ENCODE peak calls at places on chromosomes 6 and 20, in four cellular contexts. C is endothelial cell of umbilical vein, G is A549, K is HCT116. O is an unnamed sample.

GRCh38 chr6:83884523-83884922 is 25.0 kb downstream of the CYB5R4 start:
- DNase-seq in C (peak), G (peak), K (peak), O (peak)

GRCh38 chr6:117637770-117638169 is 35.5 kb upstream of the GOPC start:
- DNase-seq in C (no peak), G (no peak), K (no peak), O (no peak)

GRCh38 chr6:72657798-72658197 is 35.9 kb downstream of the KCNQ5 start:
- DNase-seq in C (no peak), G (no peak), K (no peak), O (no peak)

GRCh38 chr6:101477436-101477835 is 83.9 kb downstream of the GRIK2 start:
- DNase-seq in C (no peak), G (no peak), K (no peak), O (no peak)

GRCh38 chr6:107271208-107271790 is 156.0 kb upstream of the BEND3 start:
- DNase-seq in C (no peak), G (no peak), K (no peak), O (no peak)

GRCh38 chr6:40931927-40932326 is 107.1 kb downstream of the UNC5CL start:
- DNase-seq in C (peak), G (no peak), K (no peak), O (no peak)

GRCh38 chr6:90249044-90249443 is 47.6 kb downstream of the BACH2 start:
- DNase-seq in C (no peak), G (no peak), K (no peak), O (no peak)

GRCh38 chr20:45834797-45835161 is 1.2 kb downstream of the SNX21 start:
- DNase-seq in C (no peak), G (no peak), K (no peak), O (no peak)

GRCh38 chr6:168332020-168332419 is 12.4 kb upstream of the DACT2 start:
- DNase-seq in C (no peak), G (no peak), K (no peak), O (no peak)

GRCh38 chr20:45361794-45362193 is 1.2 kb upstream of the SYS1 start:
- DNase-seq in C (no peak), G (no peak), K (no peak), O (peak)

GRCh38 chr6:111342913-111343312 is 140.1 kb downstream of the REV3L start:
- DNase-seq in C (no peak), G (no peak), K (no peak), O (no peak)

GRCh38 chr6:89351632-89352328 is 742 bp downstream of the UBE2J1 start:
- DNase-seq in C (peak), G (peak), K (no peak), O (no peak)

GRCh38 chr6:13485923-13486557 is 1.4 kb downstream of the GFOD1 start:
- DNase-seq in C (peak), G (peak), K (no peak), O (peak)

GRCh38 chr6:154615483-154616025 is 105.1 kb upstream of the CNKSR3 start:
- DNase-seq in C (peak), G (peak), K (peak), O (peak)

GRCh38 chr6:35501784-35502183 is 4.9 kb upstream of the TEAD3 start:
- DNase-seq in C (no peak), G (no peak), K (no peak), O (no peak)

GRCh38 chr6:118708736-118709135 is 57.3 kb upstream of the CEP85L start:
- DNase-seq in C (no peak), G (no peak), K (no peak), O (no peak)

GRCh38 chr6:151436300-151436699 is 15.6 kb downstream of the RMND1 start:
- DNase-seq in C (no peak), G (no peak), K (no peak), O (no peak)

GRCh38 chr6:82246802-82247633 is 526 bp downstream of the IBTK start:
- DNase-seq in C (peak), G (peak), K (peak), O (peak)

GRCh38 chr6:105112577-105112976 is 67.2 kb downstream of the POPDC3 start:
- DNase-seq in C (no peak), G (no peak), K (no peak), O (peak)

GRCh38 chr6:77025824-77026223 is 437.5 kb downstream of the HTR1B start:
- DNase-seq in C (no peak), G (no peak), K (no peak), O (no peak)

GRCh38 chr6:44652551-44652950 is 265.0 kb downstream of the CDC5L start:
- DNase-seq in C (no peak), G (no peak), K (no peak), O (no peak)

GRCh38 chr6:75524322-75524972 is 30.8 kb upstream of the FILIP1 start:
- DNase-seq in C (peak), G (peak), K (peak), O (no peak)

GRCh38 chr6:68059894-68060293 is 575.2 kb upstream of the ADGRB3 start:
- DNase-seq in C (no peak), G (no peak), K (no peak), O (no peak)

GRCh38 chr6:20717743-20718142 is 183.5 kb downstream of the CDKAL1 start:
- DNase-seq in C (no peak), G (no peak), K (no peak), O (no peak)

GRCh38 chr6:524803-525202 is 132.1 kb downstream of the HUS1B start:
- DNase-seq in C (no peak), G (no peak), K (no peak), O (peak)

GRCh38 chr20:62413025-62413580 is 6.0 kb upstream of the CABLES2 start:
- DNase-seq in C (no peak), G (no peak), K (no peak), O (no peak)

GRCh38 chr20:36975085-36975829 is 23.7 kb upstream of the SAMHD1 start:
- DNase-seq in C (no peak), G (no peak), K (no peak), O (no peak)

GRCh38 chr6:7725849-7726415 is at the start of gene BMP6:
- DNase-seq in C (peak), G (peak), K (peak), O (peak)

GRCh38 chr20:8557711-8558110 is 425.6 kb downstream of the PLCB1 start:
- DNase-seq in C (no peak), G (no peak), K (no peak), O (no peak)

DNA sequence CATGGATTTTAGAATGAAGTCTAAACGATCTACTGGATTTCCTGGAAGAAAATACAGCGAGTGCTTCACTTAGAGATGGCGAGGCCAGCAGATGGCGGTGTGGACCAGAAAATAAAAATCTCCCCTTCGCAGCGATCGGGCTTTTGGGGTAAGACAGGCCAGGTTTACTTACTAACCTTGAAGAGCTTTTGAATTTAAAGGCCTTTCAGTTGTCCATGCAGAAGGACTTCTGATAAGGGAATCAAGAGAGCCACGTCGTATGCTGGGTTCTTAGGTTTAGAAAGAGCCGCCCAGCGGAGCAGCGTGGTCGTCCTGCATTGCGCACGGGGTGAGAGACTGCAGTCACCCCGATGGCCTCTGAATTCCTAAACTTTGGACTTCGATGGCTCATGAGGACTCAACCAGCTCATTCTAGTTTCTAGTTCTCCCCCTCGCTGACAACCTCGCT is 125.2 kb upstream of the RALGAPA2 start:
- DNase-seq in C (peak), G (peak), K (peak), O (peak)
- TF ChIP-seq MAX in C (no peak), G (no peak), K (no peak), O (no peak)

GRCh38 chr6:130207979-130208649 is 14.6 kb downstream of the SAMD3 start:
- DNase-seq in C (no peak), G (no peak), K (no peak), O (no peak)
- TF ChIP-seq POLR2A in C (no peak), G (no peak), K (no peak), O (no peak)

GRCh38 chr6:11999245-11999644 is 12.9 kb upstream of the HIVEP1 start:
- DNase-seq in C (no peak), G (no peak), K (no peak), O (no peak)

GRCh38 chr6:11992086-11992485 is 20.0 kb upstream of the HIVEP1 start:
- DNase-seq in C (no peak), G (no peak), K (no peak), O (no peak)

GRCh38 chr6:11996751-11997150 is 15.4 kb upstream of the HIVEP1 start:
- DNase-seq in C (no peak), G (no peak), K (no peak), O (no peak)

GRCh38 chr6:12000174-12000573 is 11.9 kb upstream of the HIVEP1 start:
- DNase-seq in C (no peak), G (no peak), K (no peak), O (no peak)

GRCh38 chr6:11994875-11995461 is 17.1 kb upstream of the HIVEP1 start:
- DNase-seq in C (no peak), G (no peak), K (no peak), O (no peak)
- TF ChIP-seq MAX in C (no peak), G (no peak), K (no peak), O (no peak)

GRCh38 chr6:27141013-27141412 is 106.5 kb upstream of the PRSS16 start:
- DNase-seq in C (no peak), G (no peak), K (no peak), O (no peak)

GRCh38 chr6:27139753-27140522 is 107.6 kb upstream of the PRSS16 start:
- DNase-seq in C (peak), G (no peak), K (no peak), O (peak)

GRCh38 chr6:27138398-27138797 is 109.1 kb upstream of the PRSS16 start:
- DNase-seq in C (no peak), G (no peak), K (no peak), O (no peak)

GRCh38 chr6:27136978-27137814 is 110.3 kb upstream of the PRSS16 start:
- DNase-seq in C (no peak), G (no peak), K (no peak), O (peak)

DNA sequence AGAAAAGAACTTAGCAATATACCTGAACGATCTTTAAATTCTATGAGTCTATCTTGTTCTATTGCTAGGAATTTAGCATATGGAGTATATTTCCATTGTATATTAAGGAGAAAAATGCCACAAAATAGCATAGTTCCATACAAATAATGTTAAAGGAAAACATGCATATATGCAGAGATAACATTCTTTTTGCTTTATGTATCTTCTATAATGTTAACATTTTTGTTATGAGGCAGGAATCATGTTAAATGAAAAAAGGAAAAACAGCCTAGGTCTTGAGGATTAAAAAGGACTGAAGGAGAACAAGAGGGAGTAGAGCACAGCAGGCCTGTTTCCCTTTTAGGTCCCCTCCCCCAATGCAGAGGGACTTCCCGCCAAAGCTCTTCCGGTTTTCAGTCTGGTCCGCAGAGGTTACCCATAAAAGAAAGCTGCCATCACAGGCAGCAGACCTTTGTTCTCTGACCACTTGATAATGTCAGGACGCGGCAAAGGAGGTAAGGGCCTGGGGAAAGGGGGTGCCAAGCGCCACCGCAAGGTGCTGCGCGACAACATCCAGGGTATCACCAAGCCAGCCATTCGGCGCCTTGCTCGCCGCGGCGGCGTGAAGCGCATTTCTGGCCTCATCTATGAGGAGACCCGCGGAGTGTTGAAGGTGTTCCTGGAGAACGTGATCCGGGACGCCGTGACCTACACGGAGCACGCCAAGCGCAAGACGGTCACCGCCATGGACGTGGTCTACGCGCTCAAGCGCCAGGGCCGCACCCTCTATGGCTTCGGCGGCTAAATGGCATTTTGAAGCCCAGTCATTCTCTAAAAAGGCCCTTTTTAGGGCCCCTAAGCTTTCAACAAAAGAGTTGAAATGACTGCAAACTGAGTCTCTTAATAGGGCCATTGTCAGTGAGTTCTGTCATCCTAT is 108.4 kb upstream of the PRSS16 start:
- DNase-seq in C (peak), G (no peak), K (no peak), O (peak)
- TF ChIP-seq POLR2A in C (peak), G (peak), K (no peak), O (peak)

GRCh38 chr6:19664878-19665715 is 172.1 kb upstream of the ID4 start:
- DNase-seq in C (no peak), G (no peak), K (no peak), O (no peak)
- TF ChIP-seq MAX in C (no peak), G (no peak), K (no peak), O (no peak)